ENCODE peak calls at places on chromosome 14, in four cellular contexts. S, T, Q and W are unnamed samples.

GRCh38 chr14:38357557-38357956 is 101.7 kb upstream of the CLEC14A start:
- DNase-seq in S (peak), T (peak), Q (no peak), W (no peak)

GRCh38 chr14:35121026-35121886 is 534 bp downstream of the PPP2R3C start:
- DNase-seq in S (no peak), T (no peak), Q (no peak), W (peak)

GRCh38 chr14:59354666-59355065 is 110.5 kb downstream of the GPR135 start:
- DNase-seq in S (peak), T (no peak), Q (no peak), W (no peak)

GRCh38 chr14:68888883-68889282 is 90.2 kb downstream of the ACTN1 start:
- DNase-seq in S (no peak), T (no peak), Q (no peak), W (no peak)

GRCh38 chr14:52944267-52944666 is 6.6 kb downstream of the FERMT2 start:
- DNase-seq in S (no peak), T (no peak), Q (no peak), W (no peak)

GRCh38 chr14:105857816-105858675 is 331.7 kb downstream of the TMEM121 start:
- DNase-seq in S (no peak), T (no peak), Q (no peak), W (no peak)

GRCh38 chr14:75454963-75455546 is 27.2 kb downstream of the JDP2 start:
- DNase-seq in S (peak), T (no peak), Q (no peak), W (peak)

GRCh38 chr14:73049428-73049827 is 8.9 kb upstream of the RBM25 start:
- DNase-seq in S (no peak), T (no peak), Q (no peak), W (no peak)

GRCh38 chr14:98715054-98715453 is 556.9 kb downstream of the BCL11B start:
- DNase-seq in S (no peak), T (no peak), Q (no peak), W (no peak)

GRCh38 chr14:94447986-94448808 is 4.4 kb downstream of the SERPINA11 start:
- DNase-seq in S (no peak), T (no peak), Q (no peak), W (no peak)

GRCh38 chr14:59020382-59020781 is 168.1 kb upstream of the DAAM1 start:
- DNase-seq in S (peak), T (peak), Q (no peak), W (peak)

GRCh38 chr14:25049559-25050493 is at the start of gene STXBP6:
- DNase-seq in S (peak), T (peak), Q (no peak), W (peak)

GRCh38 chr14:53011053-53011462 is 60.2 kb upstream of the FERMT2 start:
- DNase-seq in S (peak), T (no peak), Q (no peak), W (no peak)

GRCh38 chr14:32043624-32044023 is 33.5 kb upstream of the ARHGAP5 start:
- DNase-seq in S (no peak), T (no peak), Q (no peak), W (no peak)

GRCh38 chr14:102481791-102482238 is 27.8 kb downstream of the ANKRD9 start:
- DNase-seq in S (peak), T (no peak), Q (no peak), W (no peak)

GRCh38 chr14:24894583-24895242 is 155.2 kb downstream of the STXBP6 start:
- DNase-seq in S (no peak), T (no peak), Q (no peak), W (no peak)

GRCh38 chr14:54627718-54628345 is 60.9 kb downstream of the SAMD4A start:
- DNase-seq in S (peak), T (peak), Q (peak), W (no peak)

GRCh38 chr14:51518681-51519080 is 133.0 kb upstream of the FRMD6 start:
- DNase-seq in S (no peak), T (no peak), Q (no peak), W (no peak)

GRCh38 chr14:22973217-22974032 is 8.9 kb downstream of the AJUBA start:
- DNase-seq in S (peak), T (peak), Q (no peak), W (peak)

GRCh38 chr14:52299692-52300278 is 14.3 kb upstream of the PTGER2 start:
- DNase-seq in S (peak), T (peak), Q (no peak), W (peak)

GRCh38 chr14:35406811-35407630 is 2.5 kb upstream of the NFKBIA start:
- DNase-seq in S (peak), T (peak), Q (no peak), W (peak)

GRCh38 chr14:28142400-28143015 is 624.1 kb upstream of the FOXG1 start:
- DNase-seq in S (no peak), T (no peak), Q (no peak), W (no peak)

GRCh38 chr14:23061995-23062394 is 4.7 kb upstream of the CDH24 start:
- DNase-seq in S (peak), T (peak), Q (no peak), W (no peak)

GRCh38 chr14:85558505-85558904 is 28.6 kb downstream of the FLRT2 start:
- DNase-seq in S (no peak), T (no peak), Q (no peak), W (no peak)

GRCh38 chr14:102510616-102511520 is 1.3 kb upstream of the ANKRD9 start:
- DNase-seq in S (no peak), T (no peak), Q (no peak), W (peak)

GRCh38 chr14:74571901-74572828 is 39.9 kb downstream of the LTBP2 start:
- DNase-seq in S (peak), T (peak), Q (no peak), W (no peak)

GRCh38 chr14:21074398-21075272 is 4.5 kb downstream of the ARHGEF40 start:
- DNase-seq in S (no peak), T (no peak), Q (no peak), W (no peak)

GRCh38 chr14:32372154-32372553 is 43.1 kb downstream of the AKAP6 start:
- DNase-seq in S (peak), T (peak), Q (no peak), W (no peak)

GRCh38 chr14:62614117-62614516 is 431.1 kb downstream of the KCNH5 start:
- DNase-seq in S (no peak), T (no peak), Q (no peak), W (no peak)

GRCh38 chr14:68926236-68926635 is 52.9 kb downstream of the ACTN1 start:
- DNase-seq in S (no peak), T (no peak), Q (no peak), W (no peak)

GRCh38 chr14:47235619-47236018 is 439.8 kb downstream of the MDGA2 start:
- DNase-seq in S (no peak), T (peak), Q (no peak), W (no peak)

GRCh38 chr14:84520711-84521338 is 1009.1 kb upstream of the FLRT2 start:
- DNase-seq in S (peak), T (no peak), Q (no peak), W (no peak)

GRCh38 chr14:92484132-92484823 is 29.3 kb upstream of the RIN3 start:
- DNase-seq in S (no peak), T (no peak), Q (no peak), W (no peak)

GRCh38 chr14:63663428-63664142 is 21.9 kb upstream of the WDR89 start:
- DNase-seq in S (no peak), T (no peak), Q (no peak), W (no peak)

GRCh38 chr14:56199976-56200577 is 81.9 kb downstream of the PELI2 start:
- DNase-seq in S (peak), T (no peak), Q (peak), W (no peak)

GRCh38 chr14:91899213-91899612 is 31.9 kb upstream of the TC2N start:
- DNase-seq in S (no peak), T (no peak), Q (no peak), W (no peak)

GRCh38 chr14:71113376-71113775 is 206.1 kb downstream of the PCNX1 start:
- DNase-seq in S (peak), T (no peak), Q (no peak), W (no peak)
- TF ChIP-seq FOS in S (peak), T (no peak), Q (no peak), W (no peak)

GRCh38 chr14:64891173-64891838 is 11.6 kb upstream of the SPTB start:
- DNase-seq in S (no peak), T (no peak), Q (no peak), W (no peak)

GRCh38 chr14:64889352-64889751 is 9.6 kb upstream of the SPTB start:
- DNase-seq in S (peak), T (no peak), Q (no peak), W (no peak)

GRCh38 chr14:64891839-64892375 is 12.2 kb upstream of the SPTB start:
- DNase-seq in S (peak), T (peak), Q (peak), W (peak)
- TF ChIP-seq FOS in S (no peak), T (no peak), Q (no peak), W (no peak)

GRCh38 chr14:100106661-100107112 is 41.5 kb downstream of the EVL start:
- DNase-seq in S (no peak), T (peak), Q (no peak), W (no peak)
- TF ChIP-seq FOS in S (no peak), T (no peak), Q (no peak), W (no peak)

DNA sequence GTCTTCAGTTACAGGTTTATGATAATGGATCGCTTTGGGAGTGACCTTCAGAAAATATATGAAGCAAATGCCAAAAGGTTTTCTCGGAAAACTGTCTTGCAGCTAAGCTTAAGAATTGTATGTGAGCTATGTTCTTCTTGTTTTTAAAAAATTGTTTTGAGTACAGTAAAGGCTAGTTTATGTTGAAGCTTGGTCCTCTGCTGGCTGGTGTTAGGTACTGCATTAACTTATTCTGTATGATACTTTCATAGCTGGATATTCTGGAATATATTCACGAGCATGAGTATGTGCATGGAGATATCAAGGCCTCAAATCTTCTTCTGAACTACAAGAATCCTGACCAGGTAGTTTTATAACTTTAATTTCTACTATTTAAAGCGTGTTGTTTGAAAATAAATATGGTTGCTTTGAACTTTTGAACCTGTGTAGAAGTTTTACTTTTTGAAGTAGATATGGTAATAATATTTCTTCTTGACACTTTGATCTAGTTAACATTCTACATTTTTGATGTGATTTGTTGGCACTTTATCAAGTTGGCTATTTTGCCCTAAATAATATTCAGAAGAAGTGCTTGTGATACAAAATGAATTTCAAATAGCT is 55.7 kb downstream of the VRK1 start:
- DNase-seq in S (peak), T (peak), Q (peak), W (peak)
- TF ChIP-seq FOS in S (no peak), T (no peak), Q (no peak), W (no peak)

DNA sequence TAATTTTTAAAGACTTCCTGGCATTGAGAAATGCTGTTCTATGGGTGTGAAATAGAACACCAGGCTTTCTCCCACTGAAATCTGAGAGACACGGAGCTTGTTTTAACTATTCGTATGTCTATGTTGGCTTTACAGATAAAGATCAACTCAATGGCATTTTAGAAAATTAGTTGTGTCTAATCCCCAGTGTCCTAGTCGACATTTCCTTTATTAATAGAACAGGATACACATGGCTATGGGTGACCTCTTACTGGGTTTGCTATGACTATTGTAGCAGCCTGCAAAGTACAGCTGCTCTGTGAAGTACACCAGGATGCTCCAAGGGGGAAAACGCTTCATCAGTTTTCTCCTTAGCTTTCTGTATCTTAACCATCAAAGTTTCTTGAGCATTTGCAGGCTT is 159.3 kb downstream of the SLC25A21 start:
- DNase-seq in S (no peak), T (peak), Q (no peak), W (no peak)
- TF ChIP-seq FOS in S (no peak), T (no peak), Q (no peak), W (no peak)